ENCODE peak calls at places on chromosomes 5 and 9, in five cellular contexts. One of them, this sample, is unnamed.

GRCh38 chr5:32531885-32532520 is 53.4 kb upstream of the SUB1 start:
- DNase-seq in heart left ventricle: no peak
- DNase-seq in fibroblast of pulmonary artery: peak; percentile 53
- DNase-seq in uterus: no peak
- DNase-seq in stomach: no peak
- DNase-seq in this sample: peak; percentile 24

GRCh38 chr5:56950626-56951130 is 1.2 kb downstream of the MIER3 start:
- DNase-seq in uterus: peak; percentile 77
- DNase-seq in heart left ventricle: peak; percentile 75
- DNase-seq in fibroblast of pulmonary artery: peak; percentile 84
- DNase-seq in stomach: peak; percentile 66
- DNase-seq in this sample: peak; percentile 85

GRCh38 chr5:129103397-129103796 is 8.8 kb downstream of the ISOC1 start:
- DNase-seq in uterus: no peak
- DNase-seq in fibroblast of pulmonary artery: no peak
- DNase-seq in stomach: no peak
- DNase-seq in heart left ventricle: no peak
- DNase-seq in this sample: no peak

GRCh38 chr5:135163964-135164363 is 129.9 kb upstream of the PITX1 start:
- DNase-seq in fibroblast of pulmonary artery: no peak
- DNase-seq in stomach: no peak
- DNase-seq in heart left ventricle: no peak
- DNase-seq in uterus: no peak
- DNase-seq in this sample: no peak

GRCh38 chr9:93182572-93182971 is 1.4 kb upstream of the WNK2 start:
- DNase-seq in uterus: no peak
- DNase-seq in fibroblast of pulmonary artery: no peak
- DNase-seq in heart left ventricle: no peak
- DNase-seq in stomach: peak; percentile 92
- DNase-seq in this sample: no peak

GRCh38 chr5:123805300-123805699 is 293.3 kb downstream of the CSNK1G3 start:
- DNase-seq in fibroblast of pulmonary artery: no peak
- DNase-seq in stomach: no peak
- DNase-seq in heart left ventricle: no peak
- DNase-seq in uterus: no peak
- DNase-seq in this sample: no peak

GRCh38 chr9:78130853-78131252 is 99.2 kb upstream of the GNAQ start:
- DNase-seq in uterus: no peak
- DNase-seq in fibroblast of pulmonary artery: no peak
- DNase-seq in stomach: no peak
- DNase-seq in heart left ventricle: no peak
- DNase-seq in this sample: no peak

GRCh38 chr5:553874-554273 is 29.6 kb upstream of the SLC9A3 start:
- DNase-seq in stomach: peak; percentile 89
- DNase-seq in fibroblast of pulmonary artery: peak; percentile 12
- DNase-seq in heart left ventricle: no peak
- DNase-seq in uterus: no peak
- DNase-seq in this sample: peak; percentile 30

GRCh38 chr5:72156921-72157320 is 49.6 kb downstream of the MAP1B start:
- DNase-seq in uterus: peak; percentile 57
- DNase-seq in heart left ventricle: peak; percentile 39
- DNase-seq in fibroblast of pulmonary artery: no peak
- DNase-seq in stomach: no peak
- DNase-seq in this sample: no peak

GRCh38 chr9:112295174-112295573 is 38.2 kb downstream of the PTBP3 start:
- DNase-seq in heart left ventricle: no peak
- DNase-seq in stomach: no peak
- DNase-seq in fibroblast of pulmonary artery: no peak
- DNase-seq in uterus: no peak
- DNase-seq in this sample: no peak

GRCh38 chr5:141369994-141370848 is at the start of gene PCDHGB3:
- DNase-seq in fibroblast of pulmonary artery: peak; percentile 77
- DNase-seq in heart left ventricle: peak; percentile 70
- DNase-seq in uterus: no peak
- DNase-seq in stomach: no peak
- DNase-seq in this sample: peak; percentile 48

GRCh38 chr5:73445708-73446630 is 2.6 kb downstream of the FOXD1 start:
- DNase-seq in uterus: no peak
- DNase-seq in heart left ventricle: no peak
- DNase-seq in stomach: no peak
- DNase-seq in fibroblast of pulmonary artery: no peak
- DNase-seq in this sample: no peak
- H3K4me3 ChIP-seq in uterus: no peak overlapping the region
- H3K4me3 ChIP-seq in heart left ventricle: no peak overlapping the region
- H3K4me3 ChIP-seq in stomach: peak overlapping the region; percentile 28
- H3K4me3 ChIP-seq in fibroblast of pulmonary artery: peak overlapping the region; percentile 62
- H3K4me3 ChIP-seq in this sample: peak overlapping the region; percentile 57

GRCh38 chr5:96595300-96596090 is 66.7 kb upstream of the CAST start:
- DNase-seq in heart left ventricle: no peak
- DNase-seq in uterus: no peak
- DNase-seq in fibroblast of pulmonary artery: no peak
- DNase-seq in stomach: no peak
- DNase-seq in this sample: peak; percentile 56
- TF ChIP-seq CTCF in heart left ventricle: no peak
- TF ChIP-seq CTCF in uterus: no peak
- TF ChIP-seq CTCF in fibroblast of pulmonary artery: peak; percentile 36
- TF ChIP-seq CTCF in stomach: no peak
- TF ChIP-seq CTCF in this sample: peak; percentile 68

GRCh38 chr5:167346461-167346860 is 945.0 kb upstream of the WWC1 start:
- DNase-seq in uterus: no peak
- DNase-seq in stomach: no peak
- DNase-seq in heart left ventricle: no peak
- DNase-seq in fibroblast of pulmonary artery: no peak
- DNase-seq in this sample: no peak

GRCh38 chr5:167348286-167348926 is 943.0 kb upstream of the WWC1 start:
- DNase-seq in fibroblast of pulmonary artery: no peak
- DNase-seq in uterus: no peak
- DNase-seq in stomach: no peak
- DNase-seq in heart left ventricle: no peak
- DNase-seq in this sample: peak; percentile 87

GRCh38 chr5:167352801-167353200 is 938.6 kb upstream of the WWC1 start:
- DNase-seq in heart left ventricle: no peak
- DNase-seq in uterus: no peak
- DNase-seq in fibroblast of pulmonary artery: no peak
- DNase-seq in stomach: no peak
- DNase-seq in this sample: peak; percentile 64

DNA sequence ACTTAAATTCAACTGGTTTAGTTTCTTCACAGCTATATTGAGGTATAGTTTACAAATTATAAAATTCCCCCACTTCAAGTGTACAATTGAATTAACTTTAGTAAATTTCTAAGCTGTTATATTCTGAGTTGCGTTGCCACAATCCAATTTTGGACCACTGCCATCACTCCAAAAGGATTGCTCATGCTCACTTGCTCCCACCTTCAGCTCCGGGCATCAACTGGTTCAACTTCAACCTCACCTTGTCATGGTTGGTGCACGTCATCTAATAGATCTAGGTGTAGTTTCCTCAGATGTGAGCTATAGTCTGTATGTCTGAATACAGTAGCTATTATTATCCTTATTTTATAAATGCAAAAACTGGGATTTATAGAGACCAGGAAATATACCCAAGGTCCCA is 942.5 kb upstream of the WWC1 start:
- DNase-seq in heart left ventricle: no peak
- DNase-seq in uterus: no peak
- DNase-seq in stomach: no peak
- DNase-seq in fibroblast of pulmonary artery: no peak
- DNase-seq in this sample: peak; percentile 8
- H3K4me3 ChIP-seq in heart left ventricle: no peak overlapping the region
- H3K4me3 ChIP-seq in uterus: no peak overlapping the region
- H3K4me3 ChIP-seq in stomach: no peak overlapping the region
- H3K4me3 ChIP-seq in fibroblast of pulmonary artery: no peak overlapping the region
- H3K4me3 ChIP-seq in this sample: no peak overlapping the region

GRCh38 chr5:168342985-168343384 is 51.5 kb downstream of the WWC1 start:
- DNase-seq in heart left ventricle: no peak
- DNase-seq in stomach: no peak
- DNase-seq in uterus: no peak
- DNase-seq in fibroblast of pulmonary artery: no peak
- DNase-seq in this sample: no peak

GRCh38 chr5:168346417-168346816 is 55.0 kb downstream of the WWC1 start:
- DNase-seq in fibroblast of pulmonary artery: no peak
- DNase-seq in stomach: peak; percentile 33
- DNase-seq in heart left ventricle: no peak
- DNase-seq in uterus: no peak
- DNase-seq in this sample: no peak

GRCh38 chr5:168347368-168347767 is 55.9 kb downstream of the WWC1 start:
- DNase-seq in uterus: no peak
- DNase-seq in heart left ventricle: no peak
- DNase-seq in fibroblast of pulmonary artery: no peak
- DNase-seq in stomach: no peak
- DNase-seq in this sample: no peak

GRCh38 chr5:168350315-168350714 is 58.9 kb downstream of the WWC1 start:
- DNase-seq in fibroblast of pulmonary artery: no peak
- DNase-seq in stomach: no peak
- DNase-seq in uterus: no peak
- DNase-seq in heart left ventricle: no peak
- DNase-seq in this sample: no peak

DNA sequence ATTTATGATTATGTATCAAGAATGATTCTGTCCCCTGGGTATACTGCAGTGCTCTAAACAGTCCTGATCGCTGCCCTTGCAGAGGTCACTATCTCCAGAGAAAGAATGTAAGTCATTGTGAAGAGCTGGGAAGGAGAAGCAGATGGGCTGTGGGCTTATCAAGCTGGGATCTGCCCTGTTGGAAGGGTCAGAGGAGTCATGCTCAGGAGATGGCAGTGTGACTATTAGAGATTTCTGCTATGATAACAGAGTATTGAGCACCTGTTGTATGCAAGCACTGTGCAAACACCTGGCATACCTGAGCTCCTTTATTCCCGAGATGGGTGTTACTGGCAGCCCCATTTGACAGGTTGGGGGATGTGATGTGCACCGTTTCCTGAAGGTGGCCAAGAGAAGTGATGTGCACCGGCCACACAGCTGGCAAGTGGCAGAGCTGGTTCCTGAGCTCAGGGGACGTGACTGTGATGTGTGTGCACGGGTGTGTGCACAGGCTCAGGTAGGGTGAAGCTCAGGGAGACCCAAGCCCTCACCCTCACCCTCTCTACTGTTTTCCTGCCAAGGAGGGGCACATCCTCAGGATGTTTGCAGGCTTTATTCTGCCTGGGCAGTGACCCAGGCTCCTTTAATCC is 56.5 kb downstream of the WWC1 start:
- DNase-seq in fibroblast of pulmonary artery: no peak
- DNase-seq in stomach: no peak
- DNase-seq in heart left ventricle: no peak
- DNase-seq in uterus: no peak
- DNase-seq in this sample: no peak
- TF ChIP-seq CTCF in fibroblast of pulmonary artery: no peak
- TF ChIP-seq CTCF in stomach: no peak
- TF ChIP-seq CTCF in heart left ventricle: no peak
- TF ChIP-seq CTCF in uterus: no peak
- TF ChIP-seq CTCF in this sample: no peak